ENCODE peak calls at places on chromosomes 7 and 10, in five cellular contexts. One of them, this sample, is unnamed.
A peak's percentile ranks its signal among the peaks of the same experiment; 100 is the strongest.

GRCh38 chr7:121579639-121580038 is 183.5 kb upstream of the FAM3C start:
- DNase-seq in NCI-H2029: no peak
- DNase-seq in uterus: no peak
- DNase-seq in stimulated activated CD4-positive, alpha-beta T cell treated with anti-CD3 and anti-CD28 coated beads, Interleukin-15, amount 100 ng/mL, for 1 hour: no peak
- DNase-seq in HFFc6: no peak
- DNase-seq in this sample: no peak

GRCh38 chr10:124522903-124523260 is 61.3 kb downstream of the LHPP start:
- DNase-seq in uterus: no peak
- DNase-seq in stimulated activated CD4-positive, alpha-beta T cell treated with anti-CD3 and anti-CD28 coated beads, Interleukin-15, amount 100 ng/mL, for 1 hour: no peak
- DNase-seq in HFFc6: no peak
- DNase-seq in NCI-H2029: peak; percentile 49
- DNase-seq in this sample: no peak

GRCh38 chr7:149310113-149310836 is 48.3 kb downstream of the ZNF783 start:
- DNase-seq in stimulated activated CD4-positive, alpha-beta T cell treated with anti-CD3 and anti-CD28 coated beads, Interleukin-15, amount 100 ng/mL, for 1 hour: no peak
- DNase-seq in uterus: no peak
- DNase-seq in HFFc6: peak; percentile 88
- DNase-seq in NCI-H2029: no peak
- DNase-seq in this sample: no peak

GRCh38 chr7:157281221-157281998 is 55.4 kb upstream of the DNAJB6 start:
- DNase-seq in stimulated activated CD4-positive, alpha-beta T cell treated with anti-CD3 and anti-CD28 coated beads, Interleukin-15, amount 100 ng/mL, for 1 hour: no peak
- DNase-seq in HFFc6: no peak
- DNase-seq in NCI-H2029: no peak
- DNase-seq in uterus: no peak
- DNase-seq in this sample: no peak

GRCh38 chr10:31749981-31750850 is 178.4 kb downstream of the ARHGAP12 start:
- DNase-seq in HFFc6: no peak
- DNase-seq in stimulated activated CD4-positive, alpha-beta T cell treated with anti-CD3 and anti-CD28 coated beads, Interleukin-15, amount 100 ng/mL, for 1 hour: no peak
- DNase-seq in uterus: peak; percentile 75
- DNase-seq in NCI-H2029: peak; percentile 63
- DNase-seq in this sample: no peak

GRCh38 chr7:141073173-141073640 is 657 bp upstream of the TMEM178B start:
- DNase-seq in NCI-H2029: no peak
- DNase-seq in HFFc6: no peak
- DNase-seq in uterus: peak; percentile 20
- DNase-seq in stimulated activated CD4-positive, alpha-beta T cell treated with anti-CD3 and anti-CD28 coated beads, Interleukin-15, amount 100 ng/mL, for 1 hour: no peak
- DNase-seq in this sample: peak; percentile 14

GRCh38 chr10:49649936-49650723 is 29.3 kb upstream of the C10orf53 start:
- DNase-seq in NCI-H2029: no peak
- DNase-seq in stimulated activated CD4-positive, alpha-beta T cell treated with anti-CD3 and anti-CD28 coated beads, Interleukin-15, amount 100 ng/mL, for 1 hour: no peak
- DNase-seq in HFFc6: no peak
- DNase-seq in uterus: no peak
- DNase-seq in this sample: peak; percentile 8

GRCh38 chr10:112831826-112832225 is 118.2 kb upstream of the TCF7L2 start:
- DNase-seq in NCI-H2029: no peak
- DNase-seq in stimulated activated CD4-positive, alpha-beta T cell treated with anti-CD3 and anti-CD28 coated beads, Interleukin-15, amount 100 ng/mL, for 1 hour: no peak
- DNase-seq in HFFc6: no peak
- DNase-seq in uterus: no peak
- DNase-seq in this sample: no peak

GRCh38 chr10:103227416-103227815 is 18.3 kb upstream of the RPEL1 start:
- DNase-seq in HFFc6: no peak
- DNase-seq in stimulated activated CD4-positive, alpha-beta T cell treated with anti-CD3 and anti-CD28 coated beads, Interleukin-15, amount 100 ng/mL, for 1 hour: no peak
- DNase-seq in uterus: no peak
- DNase-seq in NCI-H2029: no peak
- DNase-seq in this sample: no peak

GRCh38 chr7:106736508-106737201 is 75.7 kb upstream of the CCDC71L start:
- DNase-seq in NCI-H2029: no peak
- DNase-seq in stimulated activated CD4-positive, alpha-beta T cell treated with anti-CD3 and anti-CD28 coated beads, Interleukin-15, amount 100 ng/mL, for 1 hour: no peak
- DNase-seq in uterus: no peak
- DNase-seq in HFFc6: peak; percentile 75
- DNase-seq in this sample: peak; percentile 43

GRCh38 chr10:46547331-46547880 is 9.1 kb downstream of the GPRIN2 start:
- DNase-seq in stimulated activated CD4-positive, alpha-beta T cell treated with anti-CD3 and anti-CD28 coated beads, Interleukin-15, amount 100 ng/mL, for 1 hour: no peak
- DNase-seq in NCI-H2029: no peak
- DNase-seq in uterus: no peak
- DNase-seq in HFFc6: no peak
- DNase-seq in this sample: no peak

GRCh38 chr7:100369105-100369504 is 4.2 kb upstream of the PILRA start:
- DNase-seq in stimulated activated CD4-positive, alpha-beta T cell treated with anti-CD3 and anti-CD28 coated beads, Interleukin-15, amount 100 ng/mL, for 1 hour: no peak
- DNase-seq in uterus: no peak
- DNase-seq in NCI-H2029: no peak
- DNase-seq in HFFc6: no peak
- DNase-seq in this sample: no peak

GRCh38 chr10:23141995-23142394 is 46.6 kb downstream of the MSRB2 start:
- DNase-seq in NCI-H2029: no peak
- DNase-seq in stimulated activated CD4-positive, alpha-beta T cell treated with anti-CD3 and anti-CD28 coated beads, Interleukin-15, amount 100 ng/mL, for 1 hour: no peak
- DNase-seq in HFFc6: no peak
- DNase-seq in uterus: no peak
- DNase-seq in this sample: no peak

GRCh38 chr10:112461029-112461887 is 14.2 kb downstream of the VTI1A start:
- DNase-seq in NCI-H2029: no peak
- DNase-seq in HFFc6: peak; percentile 80
- DNase-seq in stimulated activated CD4-positive, alpha-beta T cell treated with anti-CD3 and anti-CD28 coated beads, Interleukin-15, amount 100 ng/mL, for 1 hour: no peak
- DNase-seq in uterus: no peak
- DNase-seq in this sample: no peak

GRCh38 chr10:818526-819220 is 112.8 kb downstream of the LARP4B start:
- DNase-seq in uterus: no peak
- DNase-seq in HFFc6: no peak
- DNase-seq in stimulated activated CD4-positive, alpha-beta T cell treated with anti-CD3 and anti-CD28 coated beads, Interleukin-15, amount 100 ng/mL, for 1 hour: no peak
- DNase-seq in NCI-H2029: no peak
- DNase-seq in this sample: no peak

GRCh38 chr10:119274519-119275045 is 67.2 kb downstream of the GRK5 start:
- DNase-seq in HFFc6: no peak
- DNase-seq in stimulated activated CD4-positive, alpha-beta T cell treated with anti-CD3 and anti-CD28 coated beads, Interleukin-15, amount 100 ng/mL, for 1 hour: no peak
- DNase-seq in uterus: no peak
- DNase-seq in NCI-H2029: no peak
- DNase-seq in this sample: no peak

GRCh38 chr10:1369197-1369596 is 313.0 kb downstream of the WDR37 start:
- DNase-seq in stimulated activated CD4-positive, alpha-beta T cell treated with anti-CD3 and anti-CD28 coated beads, Interleukin-15, amount 100 ng/mL, for 1 hour: no peak
- DNase-seq in HFFc6: no peak
- DNase-seq in NCI-H2029: no peak
- DNase-seq in uterus: no peak
- DNase-seq in this sample: no peak

GRCh38 chr10:90723416-90724068 is 134.3 kb downstream of the HTR7 start:
- DNase-seq in stimulated activated CD4-positive, alpha-beta T cell treated with anti-CD3 and anti-CD28 coated beads, Interleukin-15, amount 100 ng/mL, for 1 hour: no peak
- DNase-seq in HFFc6: no peak
- DNase-seq in uterus: no peak
- DNase-seq in NCI-H2029: no peak
- DNase-seq in this sample: no peak

GRCh38 chr10:101775273-101776131 is at the start of gene FGF8:
- DNase-seq in uterus: no peak
- DNase-seq in NCI-H2029: no peak
- DNase-seq in stimulated activated CD4-positive, alpha-beta T cell treated with anti-CD3 and anti-CD28 coated beads, Interleukin-15, amount 100 ng/mL, for 1 hour: no peak
- DNase-seq in HFFc6: no peak
- DNase-seq in this sample: no peak

GRCh38 chr7:108246227-108246837 is 116.2 kb upstream of the LAMB4 start:
- DNase-seq in stimulated activated CD4-positive, alpha-beta T cell treated with anti-CD3 and anti-CD28 coated beads, Interleukin-15, amount 100 ng/mL, for 1 hour: no peak
- DNase-seq in NCI-H2029: peak; percentile 78
- DNase-seq in uterus: no peak
- DNase-seq in HFFc6: peak; percentile 98
- DNase-seq in this sample: no peak

GRCh38 chr10:59894114-59894513 is 12.2 kb downstream of the CCDC6 start:
- DNase-seq in uterus: peak; percentile 70
- DNase-seq in HFFc6: peak; percentile 48
- DNase-seq in NCI-H2029: no peak
- DNase-seq in stimulated activated CD4-positive, alpha-beta T cell treated with anti-CD3 and anti-CD28 coated beads, Interleukin-15, amount 100 ng/mL, for 1 hour: no peak
- DNase-seq in this sample: no peak